ENCODE peak calls at places on chromosomes 16 and 17, in five cellular contexts. One of them, this sample, is unnamed.

GRCh38 chr16:67718668-67719047 is 458 bp downstream of the GFOD2 start:
- DNase-seq in ovary: no peak
- DNase-seq in HAP-1: peak; percentile 5
- DNase-seq in neuronal stem cell: no peak
- DNase-seq in psoas muscle: no peak
- DNase-seq in this sample: no peak

GRCh38 chr16:28192811-28193529 is 18.8 kb downstream of the XPO6 start:
- DNase-seq in neuronal stem cell: no peak
- DNase-seq in psoas muscle: no peak
- DNase-seq in HAP-1: no peak
- DNase-seq in ovary: no peak
- DNase-seq in this sample: no peak

GRCh38 chr17:56866496-56866895 is 32.5 kb downstream of the DGKE start:
- DNase-seq in ovary: no peak
- DNase-seq in psoas muscle: no peak
- DNase-seq in neuronal stem cell: no peak
- DNase-seq in HAP-1: no peak
- DNase-seq in this sample: no peak

GRCh38 chr16:69706256-69706974 is 19.9 kb downstream of the NQO1 start:
- DNase-seq in ovary: no peak
- DNase-seq in psoas muscle: no peak
- DNase-seq in neuronal stem cell: no peak
- DNase-seq in HAP-1: no peak
- DNase-seq in this sample: peak; percentile 76

GRCh38 chr16:62041401-62041800 is 5.2 kb upstream of the CDH8 start:
- DNase-seq in psoas muscle: no peak
- DNase-seq in neuronal stem cell: no peak
- DNase-seq in ovary: no peak
- DNase-seq in HAP-1: peak; percentile 30
- DNase-seq in this sample: peak; percentile 2

GRCh38 chr16:31215287-31216115 is 1.4 kb downstream of the PYDC1 start:
- DNase-seq in psoas muscle: peak; percentile 76
- DNase-seq in ovary: no peak
- DNase-seq in neuronal stem cell: peak; percentile 73
- DNase-seq in HAP-1: no peak
- DNase-seq in this sample: peak; percentile 31

GRCh38 chr17:17683710-17684365 is 2.6 kb downstream of the RAI1 start:
- DNase-seq in HAP-1: no peak
- DNase-seq in ovary: no peak
- DNase-seq in psoas muscle: no peak
- DNase-seq in neuronal stem cell: no peak
- DNase-seq in this sample: no peak

GRCh38 chr17:74702132-74702876 is 10.4 kb downstream of the CD300LF start:
- DNase-seq in psoas muscle: no peak
- DNase-seq in ovary: no peak
- DNase-seq in HAP-1: no peak
- DNase-seq in neuronal stem cell: no peak
- DNase-seq in this sample: no peak

GRCh38 chr16:75380870-75381269 is 52.4 kb downstream of the CFDP1 start:
- DNase-seq in ovary: no peak
- DNase-seq in neuronal stem cell: no peak
- DNase-seq in psoas muscle: no peak
- DNase-seq in HAP-1: no peak
- DNase-seq in this sample: no peak

GRCh38 chr17:83196088-83196765 is 116.8 kb downstream of the METRNL start:
- DNase-seq in ovary: peak; percentile 23
- DNase-seq in psoas muscle: peak; percentile 56
- DNase-seq in HAP-1: no peak
- DNase-seq in neuronal stem cell: no peak
- DNase-seq in this sample: no peak

GRCh38 chr16:23504076-23504452 is 6.2 kb downstream of the GGA2 start:
- DNase-seq in psoas muscle: peak; percentile 56
- DNase-seq in neuronal stem cell: no peak
- DNase-seq in HAP-1: no peak
- DNase-seq in ovary: no peak
- DNase-seq in this sample: peak; percentile 39

GRCh38 chr16:72473631-72474030 is 301.7 kb upstream of the PMFBP1 start:
- DNase-seq in neuronal stem cell: no peak
- DNase-seq in psoas muscle: no peak
- DNase-seq in ovary: no peak
- DNase-seq in HAP-1: no peak
- DNase-seq in this sample: no peak

GRCh38 chr17:58352018-58352842 is at the start of gene SUPT4H1:
- DNase-seq in psoas muscle: peak; percentile 85
- DNase-seq in ovary: peak; percentile 89
- DNase-seq in HAP-1: peak; percentile 89
- DNase-seq in neuronal stem cell: peak; percentile 91
- DNase-seq in this sample: peak; percentile 80

GRCh38 chr16:30028438-30029093 is 2.5 kb downstream of the TLCD3B start:
- DNase-seq in neuronal stem cell: peak; percentile 59
- DNase-seq in HAP-1: no peak
- DNase-seq in ovary: no peak
- DNase-seq in psoas muscle: no peak
- DNase-seq in this sample: no peak

GRCh38 chr17:39791296-39791992 is 53.7 kb downstream of the GRB7 start:
- DNase-seq in HAP-1: no peak
- DNase-seq in ovary: no peak
- DNase-seq in psoas muscle: no peak
- DNase-seq in neuronal stem cell: peak; percentile 35
- DNase-seq in this sample: no peak

GRCh38 chr17:77779711-77780539 is 178.6 kb upstream of the TNRC6C start:
- DNase-seq in neuronal stem cell: no peak
- DNase-seq in psoas muscle: peak; percentile 42
- DNase-seq in HAP-1: no peak
- DNase-seq in ovary: peak; percentile 33
- DNase-seq in this sample: no peak

GRCh38 chr16:14284930-14285541 is 213.9 kb downstream of the MRTFB start:
- DNase-seq in HAP-1: peak; percentile 50
- DNase-seq in neuronal stem cell: no peak
- DNase-seq in ovary: no peak
- DNase-seq in psoas muscle: no peak
- DNase-seq in this sample: peak; percentile 63

GRCh38 chr17:77420804-77421634 is 280.2 kb downstream of the SEC14L1 start:
- DNase-seq in psoas muscle: peak; percentile 18
- DNase-seq in ovary: peak; percentile 77
- DNase-seq in HAP-1: no peak
- DNase-seq in neuronal stem cell: no peak
- DNase-seq in this sample: no peak

GRCh38 chr16:65176603-65177002 is 54.7 kb upstream of the CDH11 start:
- DNase-seq in psoas muscle: no peak
- DNase-seq in neuronal stem cell: no peak
- DNase-seq in HAP-1: no peak
- DNase-seq in ovary: peak; percentile 67
- DNase-seq in this sample: no peak

GRCh38 chr17:46773676-46774075 is 44.8 kb downstream of the WNT3 start:
- DNase-seq in psoas muscle: no peak
- DNase-seq in ovary: no peak
- DNase-seq in neuronal stem cell: no peak
- DNase-seq in HAP-1: no peak
- DNase-seq in this sample: no peak

GRCh38 chr17:31374503-31374902 is 17.0 kb upstream of the RAB11FIP4 start:
- DNase-seq in ovary: no peak
- DNase-seq in HAP-1: no peak
- DNase-seq in neuronal stem cell: no peak
- DNase-seq in psoas muscle: no peak
- DNase-seq in this sample: no peak

GRCh38 chr17:63075969-63076368 is 109.9 kb downstream of the TANC2 start:
- DNase-seq in ovary: no peak
- DNase-seq in neuronal stem cell: no peak
- DNase-seq in psoas muscle: no peak
- DNase-seq in HAP-1: no peak
- DNase-seq in this sample: no peak

GRCh38 chr17:16475196-16475704 is 16.7 kb downstream of the LRRC75A start:
- DNase-seq in ovary: no peak
- DNase-seq in HAP-1: no peak
- DNase-seq in psoas muscle: no peak
- DNase-seq in neuronal stem cell: no peak
- DNase-seq in this sample: no peak

GRCh38 chr17:28950017-28950751 is 1.1 kb downstream of the PHF12 start:
- DNase-seq in ovary: peak; percentile 74
- DNase-seq in psoas muscle: peak; percentile 52
- DNase-seq in HAP-1: peak; percentile 52
- DNase-seq in neuronal stem cell: peak; percentile 60
- DNase-seq in this sample: no peak

GRCh38 chr17:42879596-42879985 is 21.0 kb upstream of the G6PC1 start:
- DNase-seq in ovary: no peak
- DNase-seq in neuronal stem cell: no peak
- DNase-seq in HAP-1: no peak
- DNase-seq in psoas muscle: no peak
- DNase-seq in this sample: no peak

GRCh38 chr17:9755083-9755482 is 36.3 kb downstream of the DHRS7C start:
- DNase-seq in HAP-1: no peak
- DNase-seq in ovary: no peak
- DNase-seq in neuronal stem cell: no peak
- DNase-seq in psoas muscle: no peak
- DNase-seq in this sample: peak; percentile 6

GRCh38 chr16:86567701-86568571 is 1.3 kb downstream of the FOXC2 start:
- DNase-seq in ovary: no peak
- DNase-seq in psoas muscle: no peak
- DNase-seq in HAP-1: no peak
- DNase-seq in neuronal stem cell: no peak
- DNase-seq in this sample: no peak

GRCh38 chr16:20763461-20764232 is at the start of gene ACSM3:
- DNase-seq in ovary: peak; percentile 37
- DNase-seq in HAP-1: no peak
- DNase-seq in psoas muscle: no peak
- DNase-seq in neuronal stem cell: peak; percentile 5
- DNase-seq in this sample: peak; percentile 87